ENCODE peak calls at places on chromosome 18, in six cellular contexts. K is H4; G is A549; N is NCI-H187; S is LHCN-M2; R is effector memory CD4-positive, alpha-beta T cell. J is an unnamed sample.

GRCh38 chr18:65235966-65236634 is 514.7 kb upstream of the CDH7 start:
- DNase-seq in S (no peak), N (peak; percentile 37), R (no peak), G (no peak), K (peak; percentile 61), J (no peak)

GRCh38 chr18:12726774-12727550 is 24.1 kb downstream of the PSMG2 start:
- DNase-seq in S (peak; percentile 71), N (no peak), G (peak; percentile 50), K (peak; percentile 47), R (peak; percentile 57), J (peak; percentile 59)

GRCh38 chr18:68916734-68917133 is 118.9 kb downstream of the CCDC102B start:
- DNase-seq in R (no peak), N (no peak), G (no peak), S (peak; percentile 40), K (peak; percentile 10), J (no peak)

GRCh38 chr18:8791171-8791651 is 85.9 kb downstream of the MTCL1 start:
- DNase-seq in G (no peak), R (no peak), K (no peak), N (no peak), S (no peak), J (no peak)

GRCh38 chr18:21897811-21898210 is 157.2 kb downstream of the MIB1 start:
- DNase-seq in S (peak; percentile 40), R (no peak), K (peak; percentile 34), N (no peak), G (peak; percentile 30), J (no peak)

GRCh38 chr18:63511285-63511684 is 30.9 kb upstream of the SERPINB12 start:
- DNase-seq in S (peak; percentile 55), N (no peak), R (no peak), K (peak; percentile 57), G (peak; percentile 13), J (no peak)

GRCh38 chr18:36078751-36079529 is 11.6 kb upstream of the RPRD1A start:
- DNase-seq in R (no peak), S (peak; percentile 77), K (peak; percentile 74), G (no peak), N (no peak), J (no peak)

GRCh38 chr18:8990276-8991031 is 112.0 kb upstream of the NDUFV2 start:
- DNase-seq in S (peak; percentile 55), N (no peak), G (no peak), R (no peak), K (no peak), J (no peak)

GRCh38 chr18:10398571-10398970 is 55.9 kb upstream of the APCDD1 start:
- DNase-seq in R (no peak), G (no peak), N (no peak), S (no peak), K (no peak), J (no peak)

GRCh38 chr18:8937112-8937641 is 165.3 kb upstream of the NDUFV2 start:
- DNase-seq in S (no peak), R (no peak), N (no peak), G (no peak), K (no peak), J (no peak)

GRCh38 chr18:62537946-62538345 is 15.1 kb downstream of the ZCCHC2 start:
- DNase-seq in R (no peak), N (no peak), S (no peak), G (no peak), K (no peak), J (no peak)

GRCh38 chr18:12336887-12337286 is 28.8 kb downstream of the TUBB6 start:
- DNase-seq in K (peak; percentile 56), G (no peak), S (peak; percentile 75), N (peak; percentile 18), R (no peak), J (no peak)

GRCh38 chr18:32542221-32542798 is 71.6 kb upstream of the GAREM1 start:
- DNase-seq in S (no peak), N (peak; percentile 22), K (peak; percentile 8), R (no peak), G (no peak), J (no peak)

GRCh38 chr18:2413352-2413751 is 158.0 kb downstream of the METTL4 start:
- DNase-seq in G (no peak), K (no peak), R (no peak), S (no peak), N (no peak), J (no peak)

GRCh38 chr18:36352384-36352783 is 54.9 kb downstream of the FHOD3 start:
- DNase-seq in N (no peak), G (no peak), R (no peak), K (peak; percentile 89), S (peak; percentile 89), J (no peak)

GRCh38 chr18:48816554-48816953 is 134.2 kb downstream of the SMAD7 start:
- DNase-seq in K (no peak), G (no peak), R (no peak), N (no peak), S (no peak), J (no peak)

GRCh38 chr18:5106730-5107129 is 90.3 kb downstream of the AKAIN1 start:
- DNase-seq in R (no peak), S (no peak), K (no peak), N (no peak), G (no peak), J (no peak)

GRCh38 chr18:1270081-1270480 is 365.4 kb downstream of the ADCYAP1 start:
- DNase-seq in N (no peak), G (no peak), R (no peak), S (no peak), K (no peak), J (no peak)

GRCh38 chr18:22293417-22293816 is 124.0 kb downstream of the GATA6 start:
- DNase-seq in G (no peak), K (no peak), S (no peak), R (no peak), N (no peak), J (no peak)

GRCh38 chr18:295756-296155 is 27.9 kb upstream of the THOC1 start:
- DNase-seq in N (no peak), R (no peak), G (no peak), S (peak; percentile 16), K (no peak), J (no peak)

GRCh38 chr18:54958711-54959625 is at the start of gene CCDC68:
- DNase-seq in R (no peak), S (no peak), G (peak; percentile 35), K (no peak), N (no peak), J (no peak)

GRCh38 chr18:57970356-57971095 is 73.5 kb upstream of the NEDD4L start:
- DNase-seq in S (no peak), G (peak; percentile 18), R (no peak), N (no peak), K (peak; percentile 17), J (no peak)

GRCh38 chr18:79954791-79955190 is 3.3 kb upstream of the SLC66A2 start:
- DNase-seq in N (no peak), G (no peak), S (no peak), R (no peak), K (no peak), J (no peak)

GRCh38 chr18:78727057-78727739 is 252.4 kb upstream of the SALL3 start:
- DNase-seq in G (no peak), N (no peak), K (no peak), S (no peak), R (no peak), J (no peak)

GRCh38 chr18:68447286-68447685 is 267.6 kb downstream of the TMX3 start:
- DNase-seq in K (no peak), N (no peak), S (peak; percentile 81), R (no peak), G (no peak), J (no peak)

GRCh38 chr18:46460754-46461153 is 196.3 kb downstream of the LOXHD1 start:
- DNase-seq in S (no peak), K (no peak), N (no peak), G (no peak), R (no peak), J (no peak)